ENCODE peak calls at places on chromosomes 5 and 9, in eight cellular contexts. K is endothelial cell of umbilical vein; T is heart right ventricle; U is foreskin fibroblast; Z is Caco-2; C is AG10803; L is prostate gland; V is CD8-positive, alpha-beta T cell. F is an unnamed sample.

GRCh38 chr5:123125172-123125508 is 36.1 kb downstream of the PRDM6 start:
- DNase-seq in Z (no peak), U (no peak), T (no peak), L (no peak), K (no peak), V (no peak), C (no peak), F (no peak)

GRCh38 chr9:129514891-129515290 is 106.0 kb downstream of the C9orf50 start:
- DNase-seq in U (no peak), Z (no peak), K (no peak), V (no peak), L (no peak), C (no peak), T (no peak), F (no peak)

GRCh38 chr9:123615381-123615780 is 259.4 kb downstream of the CRB2 start:
- DNase-seq in L (no peak), K (no peak), C (no peak), U (no peak), Z (no peak), T (no peak), V (no peak), F (no peak)

GRCh38 chr9:90925581-90926257 is 124.1 kb downstream of the SYK start:
- DNase-seq in C (peak; percentile 79), Z (no peak), K (peak; percentile 20), T (no peak), U (peak; percentile 90), L (no peak), V (no peak), F (peak; percentile 79)

GRCh38 chr5:81856948-81857928 is 106.3 kb upstream of the SSBP2 start:
- DNase-seq in C (no peak), U (no peak), Z (no peak), K (peak; percentile 62), V (no peak), L (peak; percentile 49), T (peak; percentile 83), F (no peak)

GRCh38 chr5:143889986-143890385 is 78.0 kb downstream of the HMHB1 start:
- DNase-seq in L (no peak), C (peak; percentile 99), T (no peak), K (no peak), U (peak; percentile 64), Z (no peak), V (no peak), F (peak; percentile 50)

GRCh38 chr5:115738807-115739206 is 77.7 kb downstream of the CDO1 start:
- DNase-seq in C (no peak), K (no peak), T (no peak), U (no peak), V (no peak), Z (no peak), L (no peak), F (no peak)

GRCh38 chr5:38323645-38324295 is 65.4 kb downstream of the EGFLAM start:
- DNase-seq in T (no peak), K (no peak), U (peak; percentile 50), L (no peak), Z (no peak), C (peak; percentile 89), V (no peak), F (peak; percentile 82)

GRCh38 chr9:136930014-136930413 is 14.5 kb downstream of the FBXW5 start:
- DNase-seq in L (no peak), V (no peak), C (no peak), Z (no peak), T (no peak), U (no peak), K (no peak), F (no peak)

GRCh38 chr5:1017056-1017455 is 8.5 kb downstream of the NKD2 start:
- DNase-seq in L (no peak), C (no peak), V (no peak), Z (no peak), U (no peak), K (no peak), T (peak; percentile 7), F (no peak)

GRCh38 chr5:111259636-111260035 is 35.5 kb downstream of the CAMK4 start:
- DNase-seq in V (no peak), K (no peak), T (no peak), L (no peak), C (no peak), U (no peak), Z (no peak), F (no peak)

GRCh38 chr9:131310833-131311554 is 21.5 kb downstream of the PLPP7 start:
- DNase-seq in L (no peak), K (no peak), C (no peak), T (no peak), Z (no peak), U (no peak), V (peak; percentile 58), F (no peak)

GRCh38 chr9:111548623-111549022 is 23.6 kb downstream of the ZNF483 start:
- DNase-seq in U (no peak), L (no peak), C (no peak), K (no peak), Z (no peak), T (no peak), V (no peak), F (no peak)

GRCh38 chr5:66074891-66075290 is 69.2 kb upstream of the SREK1 start:
- DNase-seq in T (no peak), Z (no peak), C (no peak), K (no peak), V (no peak), L (no peak), U (no peak), F (no peak)

GRCh38 chr5:66066826-66067225 is 77.3 kb upstream of the SREK1 start:
- DNase-seq in U (no peak), L (no peak), T (no peak), C (no peak), V (no peak), K (no peak), Z (no peak), F (no peak)

DNA sequence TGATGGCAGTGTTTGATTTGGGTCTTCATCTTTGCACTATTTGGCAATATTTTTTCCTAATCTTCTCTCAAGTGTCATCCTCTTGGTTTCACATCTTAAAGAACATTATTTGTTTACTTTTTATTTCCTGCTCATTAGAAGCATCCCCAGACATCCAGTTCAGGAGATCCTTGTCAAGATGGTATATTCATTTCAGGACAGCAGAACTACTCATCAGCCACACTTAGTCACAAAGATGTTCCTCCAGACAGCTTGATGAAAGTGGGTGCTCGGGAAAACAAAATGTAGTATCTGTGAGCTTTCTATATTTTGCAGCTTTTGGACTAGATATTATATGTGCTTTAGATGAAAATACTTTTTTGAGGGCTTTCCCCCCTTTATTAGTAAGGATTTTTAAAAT is 72.1 kb upstream of the SREK1 start:
- DNase-seq in K (no peak), V (no peak), Z (no peak), C (no peak), L (no peak), U (no peak), T (no peak), F (no peak)
- TF ChIP-seq CTCF in K (no peak), V (no peak), Z (no peak), C (no peak), L (no peak), U (no peak), T (no peak), F (no peak)

DNA sequence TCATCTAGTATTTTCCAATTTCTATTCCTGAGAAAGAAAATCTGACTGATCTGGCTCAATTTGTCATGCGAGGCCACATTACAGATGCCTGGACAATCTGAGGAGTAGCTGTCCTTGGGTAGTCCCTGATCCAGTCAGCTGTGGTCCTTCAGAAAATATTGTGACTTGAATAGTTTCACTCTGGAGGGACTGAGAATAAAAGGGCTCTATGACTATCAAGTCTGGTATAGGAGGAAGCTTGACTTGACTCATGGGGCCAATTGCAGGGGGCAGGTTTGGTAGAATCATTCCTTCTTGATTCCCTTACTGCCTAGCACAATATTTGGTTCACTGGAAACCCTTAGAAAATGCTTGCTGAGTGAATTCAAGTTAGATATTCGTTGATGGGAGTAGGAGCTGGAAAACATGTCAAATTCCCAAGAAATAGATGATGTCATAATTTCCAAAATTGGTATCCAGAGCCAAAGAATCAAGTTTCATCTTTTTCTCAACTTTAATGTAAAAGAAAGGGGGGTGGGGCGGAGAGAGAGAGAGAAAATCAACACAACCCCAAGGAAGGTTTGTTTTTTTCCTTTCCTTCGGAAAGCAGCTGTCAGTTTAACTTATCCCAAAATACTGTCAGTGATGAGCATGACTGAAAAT is 32.4 kb upstream of the STX17 start:
- DNase-seq in C (no peak), L (no peak), Z (no peak), K (no peak), V (no peak), T (no peak), U (no peak), F (no peak)
- H3K4me3 ChIP-seq in C (no peak overlapping the region), L (no peak overlapping the region), Z (no peak overlapping the region), K (no peak overlapping the region), V (no peak overlapping the region), T (no peak overlapping the region), U (no peak overlapping the region), F (no peak overlapping the region)

DNA sequence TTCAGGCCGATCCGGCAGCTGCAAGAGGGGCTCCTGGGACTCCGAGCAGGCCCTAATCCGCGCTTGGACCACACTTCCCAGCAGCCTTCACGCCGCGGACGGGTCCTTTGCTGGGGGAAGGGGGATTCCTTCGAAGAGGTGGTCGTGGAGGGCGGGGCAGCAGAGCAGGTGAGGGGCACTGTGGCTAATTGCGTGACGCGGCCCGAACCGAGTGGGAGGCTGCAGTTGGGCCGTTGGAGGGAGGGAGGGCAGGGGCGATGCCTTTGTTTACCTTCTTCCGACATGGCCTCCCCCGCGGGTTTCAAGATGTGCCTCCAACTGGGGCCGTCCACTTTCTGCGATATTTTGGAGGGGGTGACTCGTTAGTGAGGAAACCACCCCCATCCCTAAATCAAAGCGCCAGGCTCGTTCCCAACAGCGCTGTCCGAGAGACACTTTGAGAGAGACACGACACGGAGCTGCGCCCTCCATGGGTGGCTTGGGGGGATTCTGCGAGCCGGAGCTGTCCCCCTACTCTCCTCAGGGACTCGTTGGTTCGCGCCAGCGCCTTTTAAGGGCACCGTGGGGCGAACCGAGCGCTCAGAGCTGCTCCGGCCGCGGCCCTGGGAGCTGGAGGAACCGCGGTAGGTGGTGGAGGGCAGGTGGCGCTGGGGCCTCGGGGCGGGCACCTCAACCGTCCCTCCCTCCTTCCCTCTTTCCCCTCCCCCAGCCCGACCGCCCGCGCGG is at the start of gene FAM53C:
- DNase-seq in L (peak; percentile 91), K (peak; percentile 95), C (peak; percentile 90), T (peak; percentile 90), U (peak; percentile 89), V (peak; percentile 92), Z (peak; percentile 92), F (peak; percentile 95)
- TF ChIP-seq CTCF in L (peak; percentile 30), K (no peak), C (no peak), T (no peak), U (no peak), V (no peak), Z (no peak), F (no peak)

GRCh38 chr5:149061341-149061740 is 1.5 kb downstream of the SH3TC2 start:
- DNase-seq in U (no peak), L (no peak), V (no peak), Z (no peak), T (no peak), C (no peak), K (no peak), F (no peak)

GRCh38 chr5:149063901-149064478 is 1.1 kb upstream of the SH3TC2 start:
- DNase-seq in K (no peak), T (no peak), Z (no peak), L (no peak), C (no peak), V (no peak), U (no peak), F (no peak)

GRCh38 chr5:149060325-149060724 is 2.5 kb downstream of the SH3TC2 start:
- DNase-seq in U (peak; percentile 78), K (peak; percentile 71), C (peak; percentile 43), T (peak; percentile 22), Z (no peak), V (no peak), L (no peak), F (peak; percentile 44)

GRCh38 chr5:149062371-149063016 is 368 bp downstream of the SH3TC2 start:
- DNase-seq in T (no peak), K (peak; percentile 97), Z (peak; percentile 49), C (peak; percentile 79), U (peak; percentile 95), V (no peak), L (no peak), F (peak; percentile 82)

GRCh38 chr5:149063017-149063687 is at the start of gene SH3TC2:
- DNase-seq in L (peak; percentile 57), K (peak; percentile 28), U (peak; percentile 81), C (peak; percentile 73), Z (peak; percentile 91), V (no peak), T (peak; percentile 74), F (peak; percentile 75)
- H3K4me3 ChIP-seq in L (no peak within 1 kb of the TSS), K (no peak within 1 kb of the TSS), U (no peak within 1 kb of the TSS), C (no peak within 1 kb of the TSS), Z (no peak within 1 kb of the TSS), V (no peak within 1 kb of the TSS), T (peak within 1 kb of the TSS; percentile 4), F (no peak within 1 kb of the TSS)